ENCODE peak calls at places on chromosomes 12 and 14, in seven cellular contexts. O is activated naive CD4-positive, alpha-beta T cell treated with anti-CD3 and anti-CD28 coated beads, Interleukin-2, amount 10 ng/mL, durations not matched to agents 7 days and 5 days; Y is GM12892; Z is psoas muscle; X is iris pigment epithelial cell; T is cerebellar nuclear complex; V is neural crest cell. J is an unnamed sample.

GRCh38 chr12:122646568-122647220 is 56.5 kb downstream of the HCAR2 start:
- DNase-seq in O (peak), Y (peak), Z (no peak), X (peak), T (no peak), V (no peak), J (peak)

GRCh38 chr12:47021298-47021697 is 58.1 kb upstream of the PCED1B start:
- DNase-seq in O (no peak), Y (no peak), Z (no peak), X (peak), T (no peak), V (peak), J (peak)

GRCh38 chr12:109466821-109467220 is 10.3 kb downstream of the KCTD10 start:
- DNase-seq in O (no peak), Y (no peak), Z (no peak), X (no peak), T (no peak), V (no peak), J (no peak)

GRCh38 chr12:81125691-81126090 is 47.8 kb downstream of the ACSS3 start:
- DNase-seq in O (no peak), Y (no peak), Z (no peak), X (no peak), T (no peak), V (no peak), J (no peak)

GRCh38 chr14:66473223-66473622 is 12.9 kb upstream of the CCDC196 start:
- DNase-seq in O (no peak), Y (no peak), Z (no peak), X (no peak), T (no peak), V (no peak), J (no peak)

GRCh38 chr14:71720978-71721624 is 211.1 kb upstream of the RGS6 start:
- DNase-seq in O (peak), Y (no peak), Z (no peak), X (peak), T (no peak), V (peak), J (peak)

GRCh38 chr14:101810897-101811620 is 49.5 kb downstream of the PPP2R5C start:
- DNase-seq in O (no peak), Y (no peak), Z (no peak), X (peak), T (no peak), V (no peak), J (no peak)

GRCh38 chr12:70007687-70008086 is 182.7 kb downstream of the MYRFL start:
- DNase-seq in O (no peak), Y (no peak), Z (no peak), X (peak), T (no peak), V (no peak), J (no peak)

GRCh38 chr14:94536836-94537235 is 24.4 kb upstream of the SERPINA4 start:
- DNase-seq in O (no peak), Y (no peak), Z (no peak), X (peak), T (no peak), V (no peak), J (peak)

GRCh38 chr14:24135584-24135833 is 485 bp upstream of the PSME1 start:
- DNase-seq in O (no peak), Y (no peak), Z (no peak), X (no peak), T (no peak), V (no peak), J (no peak)

GRCh38 chr12:64390275-64390851 is at the start of gene C12orf56:
- DNase-seq in O (peak), Y (no peak), Z (no peak), X (no peak), T (no peak), V (peak), J (no peak)

GRCh38 chr12:18683603-18684002 is 54.2 kb downstream of the PLCZ1 start:
- DNase-seq in O (no peak), Y (no peak), Z (no peak), X (peak), T (no peak), V (no peak), J (no peak)

GRCh38 chr12:127928615-127929014 is 338.4 kb upstream of the TMEM132C start:
- DNase-seq in O (no peak), Y (no peak), Z (no peak), X (peak), T (no peak), V (no peak), J (no peak)

GRCh38 chr14:22800356-22800755 is 14.9 kb downstream of the SLC7A7 start:
- DNase-seq in O (no peak), Y (no peak), Z (no peak), X (no peak), T (no peak), V (no peak), J (no peak)

GRCh38 chr12:13187399-13187798 is 9.1 kb upstream of the EMP1 start:
- DNase-seq in O (no peak), Y (no peak), Z (no peak), X (peak), T (no peak), V (no peak), J (no peak)

GRCh38 chr14:31827325-31827724 is 249.8 kb upstream of the ARHGAP5 start:
- DNase-seq in O (no peak), Y (no peak), Z (no peak), X (no peak), T (no peak), V (no peak), J (no peak)

GRCh38 chr14:21334202-21334906 is 49.5 kb downstream of the SUPT16H start:
- DNase-seq in O (no peak), Y (no peak), Z (no peak), X (no peak), T (no peak), V (no peak), J (no peak)

GRCh38 chr14:53850714-53851296 is 105.8 kb downstream of the BMP4 start:
- DNase-seq in O (no peak), Y (no peak), Z (no peak), X (peak), T (no peak), V (no peak), J (no peak)

GRCh38 chr14:70648374-70648773 is 6.7 kb downstream of the TTC9 start:
- DNase-seq in O (no peak), Y (no peak), Z (no peak), X (no peak), T (no peak), V (no peak), J (no peak)

GRCh38 chr14:104968541-104969401 is 9.4 kb downstream of the AHNAK2 start:
- DNase-seq in O (no peak), Y (no peak), Z (peak), X (peak), T (no peak), V (no peak), J (no peak)

GRCh38 chr12:124299628-124300388 is 4.9 kb downstream of the RFLNA start:
- DNase-seq in O (no peak), Y (no peak), Z (peak), X (no peak), T (no peak), V (no peak), J (no peak)

GRCh38 chr12:66051361-66051760 is 79.2 kb downstream of the LLPH start:
- DNase-seq in O (no peak), Y (no peak), Z (no peak), X (no peak), T (no peak), V (no peak), J (no peak)

GRCh38 chr14:91860238-91860637 is 7.1 kb downstream of the TC2N start:
- DNase-seq in O (no peak), Y (no peak), Z (no peak), X (no peak), T (no peak), V (no peak), J (no peak)

GRCh38 chr12:64840949-64841717 is 16.7 kb downstream of the TBC1D30 start:
- DNase-seq in O (no peak), Y (no peak), Z (no peak), X (no peak), T (no peak), V (no peak), J (no peak)

GRCh38 chr12:132251310-132251709 is 78.1 kb downstream of the GALNT9 start:
- DNase-seq in O (no peak), Y (no peak), Z (no peak), X (no peak), T (no peak), V (no peak), J (no peak)